ENCODE peak calls at places on chromosomes 4 and X, in ten cellular contexts. One of them, this sample, is unnamed. For H3K9me3 and H3K4me1, the result is how much of the 10 kb centered on the place peaks cover.

GRCh38 chr4:189228726-189229125 is 711.9 kb upstream of the FRG1 start:
- DNase-seq in neural progenitor cell: no peak
- DNase-seq in right atrium auricular region: no peak
- DNase-seq in BE2C: no peak
- DNase-seq in tibial nerve: no peak
- DNase-seq in CD8-positive, alpha-beta T cell: no peak
- DNase-seq in hepatocyte: no peak
- DNase-seq in right lobe of liver: no peak
- DNase-seq in mucosa of descending colon: no peak
- DNase-seq in tibial artery: no peak
- DNase-seq in this sample: no peak

GRCh38 chrX:41391606-41392005 is 55.5 kb upstream of the NYX start:
- DNase-seq in neural progenitor cell: no peak
- DNase-seq in CD8-positive, alpha-beta T cell: no peak
- DNase-seq in tibial nerve: no peak
- DNase-seq in mucosa of descending colon: peak
- DNase-seq in right atrium auricular region: no peak
- DNase-seq in tibial artery: no peak
- DNase-seq in hepatocyte: no peak
- DNase-seq in BE2C: no peak
- DNase-seq in right lobe of liver: peak
- DNase-seq in this sample: no peak

GRCh38 chr4:151316645-151317044 is 8.8 kb downstream of the SH3D19 start:
- DNase-seq in hepatocyte: no peak
- DNase-seq in right lobe of liver: no peak
- DNase-seq in neural progenitor cell: no peak
- DNase-seq in tibial nerve: no peak
- DNase-seq in BE2C: no peak
- DNase-seq in CD8-positive, alpha-beta T cell: no peak
- DNase-seq in right atrium auricular region: no peak
- DNase-seq in tibial artery: no peak
- DNase-seq in mucosa of descending colon: no peak
- DNase-seq in this sample: no peak

GRCh38 chr4:41880840-41881831 is 54.1 kb upstream of the TMEM33 start:
- DNase-seq in mucosa of descending colon: no peak
- DNase-seq in CD8-positive, alpha-beta T cell: no peak
- DNase-seq in tibial artery: no peak
- DNase-seq in neural progenitor cell: peak
- DNase-seq in right lobe of liver: no peak
- DNase-seq in right atrium auricular region: no peak
- DNase-seq in hepatocyte: no peak
- DNase-seq in BE2C: peak
- DNase-seq in tibial nerve: no peak
- DNase-seq in this sample: no peak

GRCh38 chr4:152709675-152710438 is 30.1 kb upstream of the TMEM154 start:
- DNase-seq in CD8-positive, alpha-beta T cell: no peak
- DNase-seq in right atrium auricular region: no peak
- DNase-seq in right lobe of liver: no peak
- DNase-seq in tibial nerve: no peak
- DNase-seq in hepatocyte: no peak
- DNase-seq in tibial artery: no peak
- DNase-seq in mucosa of descending colon: no peak
- DNase-seq in BE2C: no peak
- DNase-seq in neural progenitor cell: no peak
- DNase-seq in this sample: peak

GRCh38 chr4:176142253-176142652 is 53.1 kb downstream of the SPATA4 start:
- DNase-seq in right atrium auricular region: no peak
- DNase-seq in CD8-positive, alpha-beta T cell: no peak
- DNase-seq in tibial nerve: no peak
- DNase-seq in tibial artery: no peak
- DNase-seq in BE2C: no peak
- DNase-seq in neural progenitor cell: no peak
- DNase-seq in right lobe of liver: no peak
- DNase-seq in hepatocyte: no peak
- DNase-seq in mucosa of descending colon: no peak
- DNase-seq in this sample: no peak

GRCh38 chr4:2364654-2365053 is 53.8 kb downstream of the ZFYVE28 start:
- DNase-seq in CD8-positive, alpha-beta T cell: peak
- DNase-seq in neural progenitor cell: no peak
- DNase-seq in tibial artery: peak
- DNase-seq in right lobe of liver: peak
- DNase-seq in BE2C: no peak
- DNase-seq in right atrium auricular region: no peak
- DNase-seq in hepatocyte: no peak
- DNase-seq in mucosa of descending colon: peak
- DNase-seq in tibial nerve: no peak
- DNase-seq in this sample: peak

GRCh38 chr4:181432347-181432746 is 810.9 kb upstream of the TENM3 start:
- DNase-seq in tibial nerve: no peak
- DNase-seq in CD8-positive, alpha-beta T cell: no peak
- DNase-seq in right lobe of liver: no peak
- DNase-seq in mucosa of descending colon: no peak
- DNase-seq in right atrium auricular region: no peak
- DNase-seq in neural progenitor cell: peak
- DNase-seq in BE2C: peak
- DNase-seq in tibial artery: no peak
- DNase-seq in hepatocyte: no peak
- DNase-seq in this sample: peak

GRCh38 chr4:8599657-8600056 is 7.1 kb downstream of the CPZ start:
- DNase-seq in neural progenitor cell: no peak
- DNase-seq in right atrium auricular region: no peak
- DNase-seq in tibial artery: no peak
- DNase-seq in tibial nerve: no peak
- DNase-seq in hepatocyte: no peak
- DNase-seq in BE2C: no peak
- DNase-seq in CD8-positive, alpha-beta T cell: no peak
- DNase-seq in right lobe of liver: no peak
- DNase-seq in mucosa of descending colon: no peak
- DNase-seq in this sample: no peak

GRCh38 chr4:101035522-101035921 is 311.8 kb downstream of the PPP3CA start:
- DNase-seq in BE2C: no peak
- DNase-seq in CD8-positive, alpha-beta T cell: no peak
- DNase-seq in neural progenitor cell: no peak
- DNase-seq in mucosa of descending colon: no peak
- DNase-seq in tibial artery: no peak
- DNase-seq in hepatocyte: no peak
- DNase-seq in tibial nerve: no peak
- DNase-seq in right lobe of liver: no peak
- DNase-seq in right atrium auricular region: no peak
- DNase-seq in this sample: no peak

GRCh38 chr4:158739600-158739999 is 16.4 kb upstream of the PPID start:
- DNase-seq in neural progenitor cell: no peak
- DNase-seq in right lobe of liver: no peak
- DNase-seq in right atrium auricular region: no peak
- DNase-seq in CD8-positive, alpha-beta T cell: no peak
- DNase-seq in tibial nerve: no peak
- DNase-seq in tibial artery: no peak
- DNase-seq in BE2C: no peak
- DNase-seq in hepatocyte: no peak
- DNase-seq in mucosa of descending colon: no peak
- DNase-seq in this sample: no peak

GRCh38 chr4:184287697-184288255 is 70.1 kb upstream of the ENPP6 start:
- DNase-seq in right atrium auricular region: peak
- DNase-seq in hepatocyte: peak
- DNase-seq in tibial nerve: no peak
- DNase-seq in CD8-positive, alpha-beta T cell: no peak
- DNase-seq in right lobe of liver: no peak
- DNase-seq in neural progenitor cell: peak
- DNase-seq in BE2C: no peak
- DNase-seq in mucosa of descending colon: no peak
- DNase-seq in tibial artery: no peak
- DNase-seq in this sample: no peak

GRCh38 chr4:151408630-151409469 is at the start of gene FHIP1A:
- DNase-seq in tibial nerve: peak
- DNase-seq in tibial artery: peak
- DNase-seq in right lobe of liver: peak
- DNase-seq in BE2C: peak
- DNase-seq in right atrium auricular region: peak
- DNase-seq in mucosa of descending colon: peak
- DNase-seq in neural progenitor cell: peak
- DNase-seq in CD8-positive, alpha-beta T cell: peak
- DNase-seq in hepatocyte: peak
- DNase-seq in this sample: peak

GRCh38 chr4:47646372-47646771 is 161.3 kb downstream of the ATP10D start:
- DNase-seq in CD8-positive, alpha-beta T cell: no peak
- DNase-seq in right atrium auricular region: no peak
- DNase-seq in neural progenitor cell: no peak
- DNase-seq in tibial nerve: no peak
- DNase-seq in BE2C: peak
- DNase-seq in right lobe of liver: no peak
- DNase-seq in tibial artery: no peak
- DNase-seq in hepatocyte: no peak
- DNase-seq in mucosa of descending colon: no peak
- DNase-seq in this sample: no peak

DNA sequence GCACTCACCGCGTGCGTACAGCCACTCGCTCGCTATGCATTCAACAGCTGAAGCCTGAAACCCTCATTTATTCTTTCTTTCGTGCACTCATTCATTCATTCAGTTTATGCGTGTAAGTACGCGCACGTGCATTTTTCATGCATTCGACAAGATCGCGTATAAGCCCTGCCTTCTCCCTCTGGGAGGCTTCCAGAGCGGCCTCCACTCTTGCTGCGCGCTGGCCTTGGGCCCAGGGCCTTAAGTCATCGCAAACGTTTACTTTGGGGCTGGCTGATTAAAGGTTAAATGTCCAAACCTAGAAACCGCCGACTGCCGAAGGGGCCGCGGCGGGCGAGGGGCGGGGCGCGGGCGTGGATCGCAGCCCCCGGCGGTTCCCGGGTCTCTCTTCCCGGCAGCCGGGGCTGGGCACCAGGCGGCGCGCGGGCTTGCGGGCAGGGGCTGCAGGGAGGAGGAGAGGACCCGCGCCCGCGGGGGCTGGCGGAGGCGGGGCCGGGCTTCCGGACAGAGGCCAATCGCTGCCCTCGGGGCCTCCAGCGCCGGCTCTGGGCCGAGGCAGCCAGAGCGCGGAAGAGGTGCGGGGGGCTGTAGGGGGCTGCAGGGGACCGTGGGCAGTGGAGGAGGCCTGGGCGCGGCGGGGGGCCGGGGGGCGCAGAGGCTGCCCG is at the start of gene GYG2:
- DNase-seq in BE2C: peak
- DNase-seq in hepatocyte: peak
- DNase-seq in right lobe of liver: peak
- DNase-seq in tibial nerve: no peak
- DNase-seq in right atrium auricular region: no peak
- DNase-seq in mucosa of descending colon: peak
- DNase-seq in neural progenitor cell: peak
- DNase-seq in tibial artery: no peak
- DNase-seq in CD8-positive, alpha-beta T cell: no peak
- DNase-seq in this sample: peak
- TF ChIP-seq CTCF in BE2C: no peak
- TF ChIP-seq CTCF in hepatocyte: no peak
- TF ChIP-seq CTCF in right lobe of liver: no peak
- TF ChIP-seq CTCF in tibial nerve: no peak
- TF ChIP-seq CTCF in right atrium auricular region: no peak
- TF ChIP-seq CTCF in mucosa of descending colon: no peak
- TF ChIP-seq CTCF in neural progenitor cell: no peak
- TF ChIP-seq CTCF in tibial artery: no peak
- TF ChIP-seq CTCF in CD8-positive, alpha-beta T cell: no peak
- TF ChIP-seq CTCF in this sample: no peak

GRCh38 chrX:19581786-19582185 is 66.5 kb upstream of the MAP3K15 start:
- DNase-seq in CD8-positive, alpha-beta T cell: no peak
- DNase-seq in BE2C: no peak
- DNase-seq in right atrium auricular region: no peak
- DNase-seq in mucosa of descending colon: no peak
- DNase-seq in tibial nerve: no peak
- DNase-seq in hepatocyte: no peak
- DNase-seq in right lobe of liver: no peak
- DNase-seq in neural progenitor cell: no peak
- DNase-seq in tibial artery: no peak
- DNase-seq in this sample: no peak
- H3K9me3 ChIP-seq in CD8-positive, alpha-beta T cell: under half
- H3K9me3 ChIP-seq in BE2C: under half
- H3K9me3 ChIP-seq in right atrium auricular region: under half
- H3K9me3 ChIP-seq in mucosa of descending colon: under half
- H3K9me3 ChIP-seq in tibial nerve: under half
- H3K9me3 ChIP-seq in hepatocyte: under half
- H3K9me3 ChIP-seq in right lobe of liver: under half
- H3K9me3 ChIP-seq in neural progenitor cell: under half
- H3K9me3 ChIP-seq in tibial artery: under half
- H3K9me3 ChIP-seq in this sample: under half

GRCh38 chrX:13008851-13009250 is 33.9 kb downstream of the TMSB4X start:
- DNase-seq in mucosa of descending colon: no peak
- DNase-seq in right atrium auricular region: no peak
- DNase-seq in hepatocyte: no peak
- DNase-seq in right lobe of liver: no peak
- DNase-seq in neural progenitor cell: no peak
- DNase-seq in CD8-positive, alpha-beta T cell: no peak
- DNase-seq in tibial nerve: no peak
- DNase-seq in BE2C: no peak
- DNase-seq in tibial artery: no peak
- DNase-seq in this sample: no peak

GRCh38 chrX:13009256-13009655 is 34.3 kb downstream of the TMSB4X start:
- DNase-seq in tibial artery: no peak
- DNase-seq in neural progenitor cell: no peak
- DNase-seq in hepatocyte: no peak
- DNase-seq in right atrium auricular region: no peak
- DNase-seq in CD8-positive, alpha-beta T cell: no peak
- DNase-seq in tibial nerve: no peak
- DNase-seq in mucosa of descending colon: peak
- DNase-seq in BE2C: no peak
- DNase-seq in right lobe of liver: no peak
- DNase-seq in this sample: no peak

GRCh38 chrX:13008189-13008533 is 33.3 kb downstream of the TMSB4X start:
- DNase-seq in mucosa of descending colon: no peak
- DNase-seq in tibial artery: no peak
- DNase-seq in neural progenitor cell: no peak
- DNase-seq in right atrium auricular region: no peak
- DNase-seq in BE2C: no peak
- DNase-seq in CD8-positive, alpha-beta T cell: no peak
- DNase-seq in tibial nerve: no peak
- DNase-seq in right lobe of liver: no peak
- DNase-seq in hepatocyte: no peak
- DNase-seq in this sample: no peak

GRCh38 chrX:13005671-13006473 is 31.0 kb downstream of the TMSB4X start:
- DNase-seq in mucosa of descending colon: no peak
- DNase-seq in right atrium auricular region: no peak
- DNase-seq in tibial artery: no peak
- DNase-seq in tibial nerve: no peak
- DNase-seq in CD8-positive, alpha-beta T cell: no peak
- DNase-seq in neural progenitor cell: no peak
- DNase-seq in hepatocyte: no peak
- DNase-seq in right lobe of liver: no peak
- DNase-seq in BE2C: no peak
- DNase-seq in this sample: no peak

GRCh38 chrX:13007519-13008188 is 32.7 kb downstream of the TMSB4X start:
- DNase-seq in mucosa of descending colon: no peak
- DNase-seq in neural progenitor cell: no peak
- DNase-seq in right atrium auricular region: no peak
- DNase-seq in tibial nerve: no peak
- DNase-seq in BE2C: no peak
- DNase-seq in hepatocyte: no peak
- DNase-seq in CD8-positive, alpha-beta T cell: no peak
- DNase-seq in tibial artery: no peak
- DNase-seq in right lobe of liver: no peak
- DNase-seq in this sample: peak
- H3K4me1 ChIP-seq in mucosa of descending colon: under half
- H3K4me1 ChIP-seq in neural progenitor cell: under half
- H3K4me1 ChIP-seq in right atrium auricular region: under half
- H3K4me1 ChIP-seq in tibial nerve: under half
- H3K4me1 ChIP-seq in BE2C: under half
- H3K4me1 ChIP-seq in hepatocyte: under half
- H3K4me1 ChIP-seq in CD8-positive, alpha-beta T cell: half or more
- H3K4me1 ChIP-seq in tibial artery: under half
- H3K4me1 ChIP-seq in right lobe of liver: under half
- H3K4me1 ChIP-seq in this sample: under half

GRCh38 chr4:167020410-167020809 is 213.9 kb downstream of the SPOCK3 start:
- DNase-seq in neural progenitor cell: peak
- DNase-seq in hepatocyte: peak
- DNase-seq in tibial artery: no peak
- DNase-seq in right atrium auricular region: no peak
- DNase-seq in right lobe of liver: no peak
- DNase-seq in BE2C: peak
- DNase-seq in mucosa of descending colon: no peak
- DNase-seq in CD8-positive, alpha-beta T cell: no peak
- DNase-seq in tibial nerve: no peak
- DNase-seq in this sample: peak
- TF ChIP-seq CTCF in neural progenitor cell: peak
- TF ChIP-seq CTCF in hepatocyte: peak
- TF ChIP-seq CTCF in tibial artery: no peak
- TF ChIP-seq CTCF in right atrium auricular region: no peak
- TF ChIP-seq CTCF in right lobe of liver: peak
- TF ChIP-seq CTCF in BE2C: peak
- TF ChIP-seq CTCF in mucosa of descending colon: no peak
- TF ChIP-seq CTCF in CD8-positive, alpha-beta T cell: no peak
- TF ChIP-seq CTCF in tibial nerve: no peak
- TF ChIP-seq CTCF in this sample: peak